ENCODE peak calls at places on chromosomes 16 and 17, in seven cellular contexts. Z is Panc1, A is GM23338, X is GM12878, B is HepG2, S is upper lobe of left lung, K is K562. L is an unnamed sample. For H3K4me1, the result is how much of the 10 kb centered on the place peaks cover.

GRCh38 chr17:79797492-79798295 is 817 bp upstream of the CBX8 start:
- ATAC-seq in Z (peak), A (peak), X (peak), B (peak), S (no peak), K (peak), L (peak)

GRCh38 chr17:4479982-4480751 is 18.5 kb upstream of the SPNS2 start:
- ATAC-seq in Z (no peak), A (no peak), X (no peak), B (peak), S (no peak), K (no peak), L (no peak)

GRCh38 chr17:80796430-80796861 is 195.2 kb upstream of the CHMP6 start:
- ATAC-seq in Z (no peak), A (no peak), X (no peak), B (no peak), S (no peak), K (no peak), L (no peak)

GRCh38 chr17:9032583-9032982 is 11.3 kb downstream of the NTN1 start:
- ATAC-seq in Z (peak), A (no peak), X (no peak), B (no peak), S (no peak), K (no peak), L (no peak)

GRCh38 chr16:70644763-70645597 is 1.4 kb upstream of the IL34 start:
- ATAC-seq in Z (no peak), A (peak), X (peak), B (peak), S (no peak), K (peak), L (no peak)

GRCh38 chr17:41178843-41179616 is 1.0 kb upstream of the KRTAP4-2 start:
- ATAC-seq in Z (no peak), A (no peak), X (no peak), B (no peak), S (no peak), K (no peak), L (no peak)

GRCh38 chr17:38598536-38598935 is 7.2 kb downstream of the SRCIN1 start:
- ATAC-seq in Z (peak), A (peak), X (peak), B (peak), S (no peak), K (peak), L (no peak)

GRCh38 chr16:81238296-81239011 is at the start of gene BCO1:
- ATAC-seq in Z (peak), A (peak), X (no peak), B (peak), S (no peak), K (no peak), L (peak)

GRCh38 chr16:71537643-71538042 is 11.4 kb downstream of the CHST4 start:
- ATAC-seq in Z (peak), A (peak), X (peak), B (peak), S (peak), K (peak), L (no peak)

GRCh38 chr17:214881-215331 is 33.5 kb upstream of the DOC2B start:
- ATAC-seq in Z (no peak), A (peak), X (no peak), B (no peak), S (peak), K (no peak), L (no peak)

GRCh38 chr17:2025220-2025621 is at the start of gene RTN4RL1:
- ATAC-seq in Z (peak), A (peak), X (no peak), B (no peak), S (peak), K (peak), L (peak)

GRCh38 chr17:50161911-50162288 is 3.9 kb upstream of the SGCA start:
- ATAC-seq in Z (peak), A (peak), X (no peak), B (no peak), S (no peak), K (no peak), L (peak)

GRCh38 chr17:46178550-46179198 is 14.6 kb downstream of the KANSL1 start:
- ATAC-seq in Z (no peak), A (no peak), X (peak), B (no peak), S (no peak), K (no peak), L (no peak)

GRCh38 chr16:65224994-65225393 is 103.1 kb upstream of the CDH11 start:
- ATAC-seq in Z (no peak), A (peak), X (no peak), B (no peak), S (no peak), K (no peak), L (no peak)

GRCh38 chr16:85162478-85163277 is 50.4 kb upstream of the CIBAR2 start:
- ATAC-seq in Z (no peak), A (no peak), X (no peak), B (peak), S (no peak), K (peak), L (peak)

GRCh38 chr16:67992661-67993206 is 6.5 kb downstream of the DPEP2 start:
- ATAC-seq in Z (peak), A (peak), X (peak), B (no peak), S (no peak), K (no peak), L (no peak)

GRCh38 chr16:56262148-56262878 is 71.0 kb downstream of the GNAO1 start:
- ATAC-seq in Z (no peak), A (no peak), X (no peak), B (no peak), S (no peak), K (peak), L (no peak)

GRCh38 chr16:20866161-20866772 is 33.9 kb downstream of the DCUN1D3 start:
- ATAC-seq in Z (peak), A (peak), X (peak), B (peak), S (no peak), K (peak), L (no peak)

GRCh38 chr16:67989322-67990017 is 9.2 kb upstream of the DPEP3 start:
- ATAC-seq in Z (no peak), A (no peak), X (peak), B (no peak), S (no peak), K (no peak), L (no peak)

GRCh38 chr17:1019451-1019850 is 22.5 kb downstream of the TIMM22 start:
- ATAC-seq in Z (no peak), A (no peak), X (no peak), B (no peak), S (no peak), K (no peak), L (peak)

GRCh38 chr17:75909051-75909811 is 4.5 kb upstream of the MRPL38 start:
- ATAC-seq in Z (no peak), A (no peak), X (no peak), B (no peak), S (no peak), K (no peak), L (no peak)

GRCh38 chr17:78962345-78962983 is 17.3 kb downstream of the LGALS3BP start:
- ATAC-seq in Z (peak), A (no peak), X (no peak), B (peak), S (no peak), K (no peak), L (no peak)

GRCh38 chr17:34254146-34254545 is 939 bp upstream of the CCL2 start:
- ATAC-seq in Z (no peak), A (no peak), X (no peak), B (no peak), S (no peak), K (no peak), L (peak)

GRCh38 chr17:63095459-63095858 is 129.4 kb downstream of the TANC2 start:
- ATAC-seq in Z (no peak), A (no peak), X (no peak), B (no peak), S (no peak), K (no peak), L (no peak)

GRCh38 chr16:71917900-71918299 is 22.6 kb downstream of the IST1 start:
- ATAC-seq in Z (no peak), A (no peak), X (no peak), B (no peak), S (no peak), K (no peak), L (no peak)

GRCh38 chr17:17830740-17831207 is 6.0 kb downstream of the SREBF1 start:
- ATAC-seq in Z (no peak), A (peak), X (no peak), B (peak), S (no peak), K (no peak), L (no peak)
- H3K4me1 ChIP-seq in Z (half or more), A (under half), X (under half), B (half or more), S (half or more), K (half or more), L (under half)

DNA sequence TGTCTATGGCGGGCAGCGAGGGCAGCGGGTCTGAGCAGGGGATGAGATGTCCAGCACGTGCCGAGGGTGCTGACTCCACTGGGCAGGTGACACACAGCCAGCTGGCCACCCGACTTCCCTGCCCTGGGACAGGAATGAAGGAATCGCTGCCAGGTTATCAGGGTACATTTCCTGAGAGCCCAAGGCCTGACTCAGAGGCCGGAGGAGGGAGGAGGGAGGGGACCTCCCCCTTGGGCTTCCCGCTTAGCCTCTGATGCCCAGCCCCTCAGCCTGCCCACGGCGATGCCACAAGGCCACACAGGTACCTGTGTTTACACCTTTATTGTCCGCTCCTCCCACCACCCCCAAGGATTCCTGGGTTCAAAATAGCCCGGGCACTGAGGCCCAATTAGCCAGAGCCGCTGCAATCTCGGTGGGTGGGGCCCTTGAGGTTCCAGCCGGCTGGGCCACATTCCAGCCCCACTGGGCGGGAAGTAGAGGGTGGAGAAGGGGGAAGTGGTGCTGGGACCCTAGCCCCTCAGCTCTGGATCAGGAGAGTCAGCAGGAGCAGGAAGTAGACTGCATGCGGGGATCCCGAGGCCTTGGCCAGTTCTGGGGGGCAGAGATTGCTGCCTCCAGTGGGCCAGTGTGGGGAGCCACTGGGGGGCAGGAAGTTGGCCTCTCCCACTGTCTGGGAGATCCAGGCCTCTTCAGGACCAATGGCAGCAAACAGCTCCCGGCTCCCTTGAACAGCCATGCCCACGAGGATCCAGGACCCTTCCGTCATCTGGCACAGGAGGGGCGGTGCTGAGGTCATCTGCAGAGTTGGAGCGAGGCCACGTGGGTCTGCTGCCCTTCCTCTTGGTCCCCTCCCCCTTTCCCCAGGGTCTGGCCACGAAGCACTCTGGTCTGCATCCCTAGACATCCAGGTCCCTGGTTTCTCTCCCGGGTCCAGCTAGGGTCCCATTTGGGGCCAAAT is 3.4 kb upstream of the PRSS8 start:
- ATAC-seq in Z (no peak), A (peak), X (no peak), B (peak), S (peak), K (no peak), L (no peak)
- TF ChIP-seq POLR2AphosphoS5 in Z (no peak), A (no peak), X (no peak), B (peak), S (peak), K (no peak), L (no peak)

GRCh38 chr17:44113382-44113781 is 10.1 kb downstream of the HDAC5 start:
- ATAC-seq in Z (no peak), A (no peak), X (no peak), B (no peak), S (no peak), K (no peak), L (no peak)
- H3K4me1 ChIP-seq in Z (under half), A (under half), X (under half), B (half or more), S (half or more), K (half or more), L (under half)

GRCh38 chr17:28907052-28907438 is 4.2 kb upstream of the DHRS13 start:
- ATAC-seq in Z (no peak), A (no peak), X (no peak), B (no peak), S (no peak), K (peak), L (no peak)
- TF ChIP-seq POLR2AphosphoS5 in Z (no peak), A (no peak), X (peak), B (no peak), S (no peak), K (peak), L (no peak)